ENCODE peak calls at places on chromosomes 12 and 14, in eight cellular contexts. Y, F, X, G, P, M, T and W are unnamed samples.
A peak's percentile ranks its signal among the peaks of the same experiment; 100 is the strongest.

GRCh38 chr14:102226356-102227125 is 78.4 kb downstream of the MOK start:
- DNase-seq in Y (no peak), F (no peak), X (no peak), G (no peak), P (no peak), M (no peak), T (no peak), W (no peak)

GRCh38 chr14:61653507-61653906 is 41.8 kb upstream of the HIF1A start:
- DNase-seq in Y (peak; percentile 46), F (peak; percentile 95), X (no peak), G (peak; percentile 20), P (no peak), M (no peak), T (peak; percentile 62), W (no peak)

GRCh38 chr14:89870335-89870734 is 84.2 kb downstream of the EFCAB11 start:
- DNase-seq in Y (no peak), F (no peak), X (no peak), G (no peak), P (no peak), M (no peak), T (no peak), W (no peak)

GRCh38 chr12:33566403-33566802 is 126.8 kb upstream of the SYT10 start:
- DNase-seq in Y (no peak), F (no peak), X (no peak), G (no peak), P (no peak), M (no peak), T (no peak), W (no peak)

GRCh38 chr14:37048666-37049071 is 123.7 kb downstream of the SLC25A21 start:
- DNase-seq in Y (no peak), F (no peak), X (no peak), G (no peak), P (no peak), M (no peak), T (no peak), W (no peak)

GRCh38 chr14:92482621-92483319 is 30.8 kb upstream of the RIN3 start:
- DNase-seq in Y (no peak), F (no peak), X (no peak), G (no peak), P (no peak), M (no peak), T (peak; percentile 16), W (no peak)

GRCh38 chr12:26987634-26988424 is 26.4 kb downstream of the TM7SF3 start:
- DNase-seq in Y (no peak), F (no peak), X (no peak), G (peak; percentile 34), P (no peak), M (no peak), T (no peak), W (no peak)

GRCh38 chr14:55122441-55122986 is 6.5 kb upstream of the LGALS3 start:
- DNase-seq in Y (no peak), F (no peak), X (peak; percentile 76), G (no peak), P (no peak), M (no peak), T (peak; percentile 45), W (peak; percentile 51)

GRCh38 chr12:31470462-31470861 is 120.5 kb downstream of the DENND5B start:
- DNase-seq in Y (no peak), F (no peak), X (no peak), G (no peak), P (no peak), M (no peak), T (no peak), W (no peak)

GRCh38 chr12:104737113-104737512 is 221.0 kb downstream of the SLC41A2 start:
- DNase-seq in Y (no peak), F (no peak), X (no peak), G (no peak), P (no peak), M (no peak), T (no peak), W (no peak)

GRCh38 chr12:87425942-87426554 is 603.2 kb downstream of the C12orf50 start:
- DNase-seq in Y (no peak), F (no peak), X (no peak), G (no peak), P (no peak), M (no peak), T (no peak), W (no peak)

GRCh38 chr12:99984271-99985128 is at the start of gene ANKS1B:
- DNase-seq in Y (peak; percentile 47), F (peak; percentile 54), X (peak; percentile 34), G (no peak), P (peak; percentile 68), M (peak; percentile 55), T (peak; percentile 68), W (peak; percentile 23)

GRCh38 chr12:116320839-116321238 is 43.3 kb upstream of the MED13L start:
- DNase-seq in Y (no peak), F (no peak), X (no peak), G (no peak), P (no peak), M (no peak), T (no peak), W (no peak)

GRCh38 chr14:30283822-30284446 is 275.0 kb upstream of the G2E3 start:
- DNase-seq in Y (no peak), F (peak; percentile 30), X (no peak), G (peak; percentile 30), P (peak; percentile 46), M (no peak), T (peak; percentile 21), W (no peak)